ENCODE peak calls at places on chromosome 18, in five cellular contexts. One of them, this sample, is unnamed.

GRCh38 chr18:50578651-50579050 is 18.8 kb downstream of the MAPK4 start:
- DNase-seq in astrocyte of the hippocampus: no peak
- DNase-seq in frontal cortex: no peak
- DNase-seq in NCI-H2171: no peak
- DNase-seq in cardiac fibroblast: no peak
- DNase-seq in this sample: no peak

GRCh38 chr18:35713545-35713944 is 132.0 kb downstream of the GALNT1 start:
- DNase-seq in frontal cortex: no peak
- DNase-seq in cardiac fibroblast: peak
- DNase-seq in NCI-H2171: no peak
- DNase-seq in astrocyte of the hippocampus: peak
- DNase-seq in this sample: peak

GRCh38 chr18:49863769-49864615 is 50.7 kb upstream of the ACAA2 start:
- DNase-seq in cardiac fibroblast: no peak
- DNase-seq in NCI-H2171: no peak
- DNase-seq in astrocyte of the hippocampus: peak
- DNase-seq in frontal cortex: no peak
- DNase-seq in this sample: no peak

GRCh38 chr18:42028232-42028832 is 73.3 kb downstream of the PIK3C3 start:
- DNase-seq in NCI-H2171: peak
- DNase-seq in frontal cortex: no peak
- DNase-seq in cardiac fibroblast: peak
- DNase-seq in astrocyte of the hippocampus: peak
- DNase-seq in this sample: peak

GRCh38 chr18:74375999-74376398 is 60.4 kb downstream of the C18orf63 start:
- DNase-seq in frontal cortex: no peak
- DNase-seq in NCI-H2171: no peak
- DNase-seq in astrocyte of the hippocampus: no peak
- DNase-seq in cardiac fibroblast: no peak
- DNase-seq in this sample: peak

GRCh38 chr18:76491801-76492668 is 3.0 kb downstream of the ZNF516 start:
- DNase-seq in astrocyte of the hippocampus: peak
- DNase-seq in cardiac fibroblast: peak
- DNase-seq in frontal cortex: peak
- DNase-seq in NCI-H2171: no peak
- DNase-seq in this sample: peak

GRCh38 chr18:48813833-48814489 is 136.8 kb downstream of the SMAD7 start:
- DNase-seq in frontal cortex: no peak
- DNase-seq in NCI-H2171: no peak
- DNase-seq in astrocyte of the hippocampus: no peak
- DNase-seq in cardiac fibroblast: no peak
- DNase-seq in this sample: no peak

GRCh38 chr18:12420831-12421421 is 13.2 kb downstream of the PRELID3A start:
- DNase-seq in cardiac fibroblast: no peak
- DNase-seq in NCI-H2171: peak
- DNase-seq in frontal cortex: no peak
- DNase-seq in astrocyte of the hippocampus: peak
- DNase-seq in this sample: no peak

GRCh38 chr18:79533591-79533990 is 137.9 kb downstream of the NFATC1 start:
- DNase-seq in NCI-H2171: no peak
- DNase-seq in frontal cortex: no peak
- DNase-seq in astrocyte of the hippocampus: no peak
- DNase-seq in cardiac fibroblast: no peak
- DNase-seq in this sample: no peak

GRCh38 chr18:56089607-56090258 is 501.7 kb upstream of the TCF4 start:
- DNase-seq in cardiac fibroblast: no peak
- DNase-seq in astrocyte of the hippocampus: no peak
- DNase-seq in frontal cortex: no peak
- DNase-seq in NCI-H2171: no peak
- DNase-seq in this sample: no peak

GRCh38 chr18:44895176-44895798 is 214.6 kb downstream of the SETBP1 start:
- DNase-seq in cardiac fibroblast: peak
- DNase-seq in astrocyte of the hippocampus: peak
- DNase-seq in NCI-H2171: no peak
- DNase-seq in frontal cortex: no peak
- DNase-seq in this sample: peak

GRCh38 chr18:32346667-32347066 is 124.0 kb downstream of the GAREM1 start:
- DNase-seq in frontal cortex: no peak
- DNase-seq in cardiac fibroblast: peak
- DNase-seq in astrocyte of the hippocampus: peak
- DNase-seq in NCI-H2171: no peak
- DNase-seq in this sample: no peak

GRCh38 chr18:27887711-27888495 is 289.0 kb downstream of the CDH2 start:
- DNase-seq in NCI-H2171: no peak
- DNase-seq in frontal cortex: no peak
- DNase-seq in cardiac fibroblast: no peak
- DNase-seq in astrocyte of the hippocampus: peak
- DNase-seq in this sample: no peak

GRCh38 chr18:77115461-77115907 is 17.1 kb downstream of the MBP start:
- DNase-seq in NCI-H2171: no peak
- DNase-seq in frontal cortex: no peak
- DNase-seq in astrocyte of the hippocampus: no peak
- DNase-seq in cardiac fibroblast: no peak
- DNase-seq in this sample: no peak

GRCh38 chr18:32048507-32049091 is 30.0 kb downstream of the RNF125 start:
- DNase-seq in astrocyte of the hippocampus: no peak
- DNase-seq in NCI-H2171: no peak
- DNase-seq in frontal cortex: no peak
- DNase-seq in cardiac fibroblast: peak
- DNase-seq in this sample: peak

GRCh38 chr18:58505181-58505580 is 123.7 kb downstream of the ALPK2 start:
- DNase-seq in astrocyte of the hippocampus: no peak
- DNase-seq in cardiac fibroblast: no peak
- DNase-seq in frontal cortex: no peak
- DNase-seq in NCI-H2171: no peak
- DNase-seq in this sample: no peak

GRCh38 chr18:12463191-12463590 is 55.5 kb downstream of the PRELID3A start:
- DNase-seq in cardiac fibroblast: peak
- DNase-seq in NCI-H2171: no peak
- DNase-seq in astrocyte of the hippocampus: no peak
- DNase-seq in frontal cortex: no peak
- DNase-seq in this sample: no peak

GRCh38 chr18:49335677-49336076 is 124.8 kb downstream of the DYM start:
- DNase-seq in cardiac fibroblast: no peak
- DNase-seq in frontal cortex: no peak
- DNase-seq in NCI-H2171: no peak
- DNase-seq in astrocyte of the hippocampus: no peak
- DNase-seq in this sample: no peak